ENCODE peak calls at places on chromosomes 16 and 17, in ten cellular contexts. One of them, this sample, is unnamed. For H3K4me1, the result is how much of the 10 kb centered on the place peaks cover.

GRCh38 chr16:72677662-72678447 is 370.1 kb downstream of the ZFHX3 start:
- DNase-seq in prostate gland: no peak
- DNase-seq in heart right ventricle: no peak
- DNase-seq in PC-3: peak
- DNase-seq in esophagus squamous epithelium: no peak
- DNase-seq in PC-9: no peak
- DNase-seq in endodermal cell: no peak
- DNase-seq in body of pancreas: no peak
- DNase-seq in IMR-90: peak
- DNase-seq in tibial artery: no peak
- DNase-seq in this sample: no peak

GRCh38 chr17:8966926-8967325 is 1.4 kb upstream of the PIK3R5 start:
- DNase-seq in prostate gland: no peak
- DNase-seq in heart right ventricle: no peak
- DNase-seq in PC-3: no peak
- DNase-seq in esophagus squamous epithelium: no peak
- DNase-seq in PC-9: no peak
- DNase-seq in endodermal cell: no peak
- DNase-seq in body of pancreas: no peak
- DNase-seq in IMR-90: no peak
- DNase-seq in tibial artery: no peak
- DNase-seq in this sample: no peak

GRCh38 chr16:71357681-71358080 is 842 bp upstream of the CALB2 start:
- DNase-seq in prostate gland: no peak
- DNase-seq in heart right ventricle: no peak
- DNase-seq in PC-3: peak
- DNase-seq in esophagus squamous epithelium: no peak
- DNase-seq in PC-9: peak
- DNase-seq in endodermal cell: peak
- DNase-seq in body of pancreas: peak
- DNase-seq in IMR-90: no peak
- DNase-seq in tibial artery: no peak
- DNase-seq in this sample: no peak

GRCh38 chr17:43536236-43537088 is 9.7 kb downstream of the ETV4 start:
- DNase-seq in prostate gland: no peak
- DNase-seq in heart right ventricle: no peak
- DNase-seq in PC-3: peak
- DNase-seq in esophagus squamous epithelium: no peak
- DNase-seq in PC-9: peak
- DNase-seq in endodermal cell: no peak
- DNase-seq in body of pancreas: no peak
- DNase-seq in IMR-90: peak
- DNase-seq in tibial artery: no peak
- DNase-seq in this sample: no peak

GRCh38 chr17:65753348-65753747 is 191.9 kb upstream of the AXIN2 start:
- DNase-seq in prostate gland: no peak
- DNase-seq in heart right ventricle: no peak
- DNase-seq in PC-3: no peak
- DNase-seq in esophagus squamous epithelium: no peak
- DNase-seq in PC-9: no peak
- DNase-seq in endodermal cell: no peak
- DNase-seq in body of pancreas: no peak
- DNase-seq in IMR-90: no peak
- DNase-seq in tibial artery: no peak
- DNase-seq in this sample: no peak

GRCh38 chr16:10182186-10182683 is at the start of gene GRIN2A:
- DNase-seq in prostate gland: no peak
- DNase-seq in heart right ventricle: no peak
- DNase-seq in PC-3: no peak
- DNase-seq in esophagus squamous epithelium: no peak
- DNase-seq in PC-9: no peak
- DNase-seq in endodermal cell: no peak
- DNase-seq in body of pancreas: peak
- DNase-seq in IMR-90: no peak
- DNase-seq in tibial artery: no peak
- DNase-seq in this sample: no peak

GRCh38 chr16:84226026-84226425 is 13.8 kb downstream of the KCNG4 start:
- DNase-seq in prostate gland: no peak
- DNase-seq in heart right ventricle: no peak
- DNase-seq in PC-3: no peak
- DNase-seq in esophagus squamous epithelium: no peak
- DNase-seq in PC-9: no peak
- DNase-seq in endodermal cell: no peak
- DNase-seq in body of pancreas: no peak
- DNase-seq in IMR-90: no peak
- DNase-seq in tibial artery: no peak
- DNase-seq in this sample: no peak

GRCh38 chr16:12170103-12171025 is 193.8 kb downstream of the SNX29 start:
- DNase-seq in prostate gland: no peak
- DNase-seq in heart right ventricle: no peak
- DNase-seq in PC-3: no peak
- DNase-seq in esophagus squamous epithelium: no peak
- DNase-seq in PC-9: no peak
- DNase-seq in endodermal cell: no peak
- DNase-seq in body of pancreas: no peak
- DNase-seq in IMR-90: peak
- DNase-seq in tibial artery: no peak
- DNase-seq in this sample: no peak

DNA sequence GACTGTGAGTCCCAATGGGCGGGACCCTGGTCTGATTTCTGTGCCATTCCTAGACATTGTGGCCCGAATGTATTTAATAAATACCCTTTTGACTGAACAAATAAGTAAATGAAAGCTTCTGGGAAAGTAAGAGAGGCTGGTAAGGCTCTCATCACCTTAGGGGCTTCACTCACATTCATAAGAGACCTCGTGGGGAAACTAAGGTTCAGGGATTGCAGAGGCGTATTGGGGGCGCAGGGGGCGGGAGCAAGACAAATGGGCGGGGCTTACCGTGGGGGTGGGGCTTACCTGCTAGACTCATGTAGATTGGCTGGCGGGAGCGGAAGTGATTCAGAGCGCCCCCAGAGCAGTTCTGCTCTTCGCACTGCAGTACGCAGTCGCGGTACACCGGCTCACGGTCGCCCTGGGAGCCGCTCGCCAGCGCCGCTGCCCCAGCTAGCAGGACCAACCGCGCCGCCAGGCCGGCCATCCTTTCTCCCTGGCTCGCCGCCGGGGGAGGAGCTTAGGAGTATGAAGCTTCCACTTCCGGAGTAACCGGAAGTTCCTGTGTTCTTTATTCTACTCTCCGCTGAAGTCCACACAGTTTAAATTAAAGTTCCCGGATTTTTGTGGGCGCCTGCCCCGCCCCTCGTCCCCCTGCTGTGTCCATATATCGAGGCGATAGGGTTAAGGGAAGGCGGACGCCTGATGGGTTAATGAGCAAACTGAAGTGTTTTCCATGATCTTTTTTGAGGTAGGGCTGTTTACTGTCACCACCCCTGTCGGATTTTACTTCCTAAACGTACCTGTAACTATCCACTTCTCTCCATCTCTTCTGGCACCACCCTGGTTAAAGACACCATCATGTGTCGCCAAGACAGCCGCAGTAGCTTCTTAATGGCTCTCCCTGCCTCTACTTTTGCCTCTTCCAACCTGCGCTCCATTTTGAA is at the start of gene PGAP3:
- DNase-seq in prostate gland: peak
- DNase-seq in heart right ventricle: peak
- DNase-seq in PC-3: peak
- DNase-seq in esophagus squamous epithelium: no peak
- DNase-seq in PC-9: peak
- DNase-seq in endodermal cell: peak
- DNase-seq in body of pancreas: peak
- DNase-seq in IMR-90: peak
- DNase-seq in tibial artery: peak
- DNase-seq in this sample: peak
- TF ChIP-seq CTCF in prostate gland: peak
- TF ChIP-seq CTCF in heart right ventricle: no peak
- TF ChIP-seq CTCF in PC-3: no peak
- TF ChIP-seq CTCF in esophagus squamous epithelium: no peak
- TF ChIP-seq CTCF in PC-9: no peak
- TF ChIP-seq CTCF in endodermal cell: no peak
- TF ChIP-seq CTCF in body of pancreas: no peak
- TF ChIP-seq CTCF in IMR-90: peak
- TF ChIP-seq CTCF in tibial artery: no peak
- TF ChIP-seq CTCF in this sample: no peak

DNA sequence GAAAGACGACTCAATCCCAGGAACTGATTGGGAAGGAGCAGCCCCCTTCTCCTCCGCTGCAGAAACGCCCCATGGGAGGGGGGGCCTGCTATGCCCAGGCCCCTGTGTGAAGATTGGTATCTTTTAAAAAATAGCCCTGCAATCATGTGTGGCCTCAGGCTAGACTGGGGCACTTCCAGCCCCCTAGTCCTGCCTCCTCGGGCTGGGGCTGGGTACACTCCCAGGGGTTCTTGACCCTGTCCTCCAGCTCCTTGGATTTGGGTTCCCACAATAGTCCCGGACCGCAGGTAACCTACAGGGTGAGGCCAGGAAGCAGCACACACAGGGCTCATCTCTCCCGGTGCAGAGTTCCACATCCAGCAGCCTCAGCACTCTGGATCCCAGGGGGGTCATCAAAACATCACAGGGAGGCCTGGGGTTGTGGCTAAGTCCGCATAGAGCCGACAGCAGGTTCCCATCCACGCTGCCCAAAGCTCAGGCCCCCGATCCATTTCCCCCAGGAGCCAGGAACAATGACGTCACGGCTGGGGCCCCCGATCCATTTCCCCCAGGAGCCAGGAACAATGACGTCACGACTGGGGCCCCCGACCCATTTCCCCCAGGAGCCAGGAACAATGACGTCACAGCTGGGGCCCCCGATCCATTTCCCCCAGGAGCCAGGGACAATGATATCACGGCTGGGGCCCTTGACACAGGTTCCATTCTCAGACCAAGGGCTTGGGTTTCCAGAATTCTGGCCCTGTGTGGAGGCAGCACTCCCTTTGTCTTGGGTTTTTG is 202.4 kb downstream of the IRF8 start:
- DNase-seq in prostate gland: no peak
- DNase-seq in heart right ventricle: no peak
- DNase-seq in PC-3: no peak
- DNase-seq in esophagus squamous epithelium: no peak
- DNase-seq in PC-9: no peak
- DNase-seq in endodermal cell: peak
- DNase-seq in body of pancreas: no peak
- DNase-seq in IMR-90: no peak
- DNase-seq in tibial artery: peak
- DNase-seq in this sample: no peak
- H3K4me3 ChIP-seq in prostate gland: no peak
- H3K4me3 ChIP-seq in heart right ventricle: no peak
- H3K4me3 ChIP-seq in PC-3: no peak
- H3K4me3 ChIP-seq in esophagus squamous epithelium: no peak
- H3K4me3 ChIP-seq in PC-9: no peak
- H3K4me3 ChIP-seq in endodermal cell: no peak
- H3K4me3 ChIP-seq in body of pancreas: no peak
- H3K4me3 ChIP-seq in IMR-90: no peak
- H3K4me3 ChIP-seq in tibial artery: no peak
- H3K4me3 ChIP-seq in this sample: no peak

DNA sequence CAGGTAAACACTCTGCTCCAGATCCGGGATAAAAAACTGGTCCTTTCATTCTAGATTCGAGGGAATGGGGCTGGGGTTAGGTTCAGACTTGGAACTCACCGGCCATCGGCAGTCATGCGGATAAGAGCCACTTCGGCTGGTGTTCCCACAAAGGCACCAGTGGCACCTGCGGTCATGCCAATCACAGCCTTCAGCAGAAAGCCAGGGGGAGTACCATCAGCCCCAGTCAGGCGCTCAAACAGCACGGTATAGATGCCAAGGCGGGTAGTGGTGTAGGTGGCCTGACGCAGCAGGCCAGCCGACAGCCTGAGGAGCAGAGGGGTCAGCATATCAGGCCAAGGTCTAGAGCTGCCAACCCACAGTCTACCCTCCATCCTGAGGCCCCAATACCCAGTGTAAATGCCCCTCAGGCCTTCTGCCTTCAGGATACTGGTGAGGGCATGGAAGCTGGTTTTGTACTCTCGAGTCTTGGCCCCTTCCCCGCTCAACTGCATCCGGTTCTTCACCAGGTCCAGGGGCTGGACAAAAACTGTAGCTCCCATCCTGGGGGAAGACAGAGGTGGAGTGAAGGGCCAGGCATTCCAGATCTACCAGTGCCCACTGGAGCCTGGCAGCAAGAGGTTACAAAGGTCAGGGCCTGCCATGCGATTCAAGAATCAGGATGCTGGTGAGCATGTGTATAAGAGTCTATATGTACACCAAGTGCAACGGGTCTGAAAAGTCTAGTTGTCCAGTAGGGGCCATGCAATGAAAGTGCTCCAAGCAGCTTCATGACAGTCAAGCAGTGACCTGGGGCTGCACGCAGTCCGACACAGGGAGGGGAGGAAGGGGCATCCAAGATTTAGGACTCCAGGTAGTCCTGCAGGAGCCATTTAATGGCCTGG is 934 bp downstream of the SLC25A11 start:
- DNase-seq in prostate gland: no peak
- DNase-seq in heart right ventricle: no peak
- DNase-seq in PC-3: no peak
- DNase-seq in esophagus squamous epithelium: no peak
- DNase-seq in PC-9: no peak
- DNase-seq in endodermal cell: no peak
- DNase-seq in body of pancreas: no peak
- DNase-seq in IMR-90: no peak
- DNase-seq in tibial artery: no peak
- DNase-seq in this sample: no peak
- H3K4me1 ChIP-seq in prostate gland: under half
- H3K4me1 ChIP-seq in heart right ventricle: half or more
- H3K4me1 ChIP-seq in PC-3: under half
- H3K4me1 ChIP-seq in esophagus squamous epithelium: under half
- H3K4me1 ChIP-seq in PC-9: under half
- H3K4me1 ChIP-seq in endodermal cell: under half
- H3K4me1 ChIP-seq in body of pancreas: under half
- H3K4me1 ChIP-seq in IMR-90: under half
- H3K4me1 ChIP-seq in tibial artery: under half
- H3K4me1 ChIP-seq in this sample: half or more

GRCh38 chr16:87052506-87052905 is 264.7 kb downstream of the C16orf95 start:
- DNase-seq in prostate gland: no peak
- DNase-seq in heart right ventricle: no peak
- DNase-seq in PC-3: no peak
- DNase-seq in esophagus squamous epithelium: no peak
- DNase-seq in PC-9: no peak
- DNase-seq in endodermal cell: no peak
- DNase-seq in body of pancreas: no peak
- DNase-seq in IMR-90: no peak
- DNase-seq in tibial artery: peak
- DNase-seq in this sample: no peak

GRCh38 chr16:87054154-87054553 is 263.0 kb downstream of the C16orf95 start:
- DNase-seq in prostate gland: no peak
- DNase-seq in heart right ventricle: no peak
- DNase-seq in PC-3: no peak
- DNase-seq in esophagus squamous epithelium: no peak
- DNase-seq in PC-9: no peak
- DNase-seq in endodermal cell: no peak
- DNase-seq in body of pancreas: no peak
- DNase-seq in IMR-90: no peak
- DNase-seq in tibial artery: no peak
- DNase-seq in this sample: no peak

GRCh38 chr16:87054856-87055255 is 262.3 kb downstream of the C16orf95 start:
- DNase-seq in prostate gland: no peak
- DNase-seq in heart right ventricle: no peak
- DNase-seq in PC-3: no peak
- DNase-seq in esophagus squamous epithelium: no peak
- DNase-seq in PC-9: no peak
- DNase-seq in endodermal cell: peak
- DNase-seq in body of pancreas: no peak
- DNase-seq in IMR-90: no peak
- DNase-seq in tibial artery: peak
- DNase-seq in this sample: no peak

GRCh38 chr16:87051526-87052320 is 265.5 kb downstream of the C16orf95 start:
- DNase-seq in prostate gland: no peak
- DNase-seq in heart right ventricle: no peak
- DNase-seq in PC-3: no peak
- DNase-seq in esophagus squamous epithelium: no peak
- DNase-seq in PC-9: no peak
- DNase-seq in endodermal cell: no peak
- DNase-seq in body of pancreas: no peak
- DNase-seq in IMR-90: no peak
- DNase-seq in tibial artery: peak
- DNase-seq in this sample: no peak

GRCh38 chr16:87053016-87053982 is 263.9 kb downstream of the C16orf95 start:
- DNase-seq in prostate gland: no peak
- DNase-seq in heart right ventricle: no peak
- DNase-seq in PC-3: no peak
- DNase-seq in esophagus squamous epithelium: no peak
- DNase-seq in PC-9: no peak
- DNase-seq in endodermal cell: peak
- DNase-seq in body of pancreas: no peak
- DNase-seq in IMR-90: no peak
- DNase-seq in tibial artery: peak
- DNase-seq in this sample: no peak
- TF ChIP-seq CTCF in prostate gland: no peak
- TF ChIP-seq CTCF in heart right ventricle: peak
- TF ChIP-seq CTCF in PC-3: no peak
- TF ChIP-seq CTCF in esophagus squamous epithelium: no peak
- TF ChIP-seq CTCF in PC-9: no peak
- TF ChIP-seq CTCF in endodermal cell: peak
- TF ChIP-seq CTCF in body of pancreas: no peak
- TF ChIP-seq CTCF in IMR-90: no peak
- TF ChIP-seq CTCF in tibial artery: no peak
- TF ChIP-seq CTCF in this sample: no peak